ENCODE peak calls at places on chromosome 6, in nine cellular contexts. V is tibial artery; K is heart right ventricle; E is MM.1S; N is hepatocyte; B is neural progenitor cell; I is CD8-positive, alpha-beta T cell; D is HCT116; X is esophagus squamous epithelium. L is an unnamed sample.

GRCh38 chr6:4012826-4013225 is 66.1 kb downstream of the FAM217A start:
- DNase-seq in E (no peak), I (no peak), K (no peak), N (no peak), B (no peak), X (no peak), D (no peak), V (no peak), L (no peak)

GRCh38 chr6:72580281-72580940 is 41.5 kb upstream of the KCNQ5 start:
- DNase-seq in N (peak; percentile 52), B (peak; percentile 36), V (no peak), K (no peak), E (peak; percentile 44), X (no peak), D (peak; percentile 31), I (no peak), L (no peak)

GRCh38 chr6:150072201-150072600 is 3.3 kb upstream of the ULBP3 start:
- DNase-seq in I (peak; percentile 42), B (no peak), X (no peak), D (peak; percentile 90), K (no peak), V (peak; percentile 65), N (peak; percentile 87), E (peak; percentile 12), L (no peak)

GRCh38 chr6:26600759-26601158 is 4.0 kb downstream of the ABT1 start:
- DNase-seq in I (no peak), E (no peak), X (no peak), V (no peak), K (no peak), D (no peak), B (no peak), N (no peak), L (no peak)

GRCh38 chr6:133804263-133804662 is 84.7 kb upstream of the TCF21 start:
- DNase-seq in D (no peak), X (no peak), V (no peak), K (peak; percentile 12), E (no peak), N (no peak), B (no peak), I (no peak), L (peak; percentile 21)

GRCh38 chr6:153449279-153449678 is 318.2 kb upstream of the RGS17 start:
- DNase-seq in E (no peak), D (no peak), I (no peak), V (no peak), N (no peak), X (no peak), B (no peak), K (no peak), L (no peak)

GRCh38 chr6:332671-333070 is 40.4 kb downstream of the DUSP22 start:
- DNase-seq in D (no peak), I (no peak), X (no peak), K (no peak), N (no peak), B (no peak), V (peak; percentile 52), E (no peak), L (peak; percentile 50)

GRCh38 chr6:54291146-54291545 is 17.1 kb upstream of the TINAG start:
- DNase-seq in I (no peak), X (no peak), N (no peak), E (no peak), B (no peak), D (no peak), V (no peak), K (no peak), L (no peak)

GRCh38 chr6:167426620-167427019 is 101.7 kb downstream of the TTLL2 start:
- DNase-seq in K (no peak), E (no peak), B (no peak), I (no peak), N (peak; percentile 26), X (no peak), V (no peak), D (no peak), L (no peak)

GRCh38 chr6:167426074-167426473 is 101.2 kb downstream of the TTLL2 start:
- DNase-seq in B (no peak), I (no peak), D (no peak), X (no peak), K (no peak), V (no peak), N (no peak), E (no peak), L (no peak)

GRCh38 chr6:167424700-167425099 is 99.8 kb downstream of the TTLL2 start:
- DNase-seq in I (no peak), X (no peak), N (no peak), K (no peak), E (no peak), V (no peak), D (no peak), B (no peak), L (no peak)

GRCh38 chr6:167428664-167429063 is 103.8 kb downstream of the TTLL2 start:
- DNase-seq in E (no peak), D (no peak), K (no peak), N (no peak), X (no peak), V (no peak), I (no peak), B (no peak), L (no peak)

DNA sequence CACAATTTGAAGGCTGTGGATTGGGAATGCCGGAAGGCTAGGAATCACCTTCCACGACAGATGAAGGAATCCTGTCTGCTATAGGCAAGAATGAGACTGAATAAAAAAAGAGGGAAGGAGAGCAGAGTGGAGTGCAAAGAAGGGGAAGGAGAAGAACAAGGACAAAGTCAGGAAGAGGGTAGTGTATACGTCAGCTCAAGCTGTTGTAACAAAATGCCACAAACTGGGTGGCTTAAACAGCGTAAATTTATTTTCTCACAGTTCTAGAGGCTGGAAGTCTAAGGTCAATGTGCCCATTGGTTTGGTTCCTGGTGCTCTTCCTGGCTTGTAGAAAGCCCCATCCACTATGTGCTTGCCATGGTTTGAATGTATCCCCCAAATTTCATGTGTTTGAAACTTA is 104.5 kb downstream of the TTLL2 start:
- DNase-seq in X (no peak), E (no peak), D (no peak), I (no peak), K (no peak), V (no peak), B (no peak), N (no peak), L (no peak)
- H3K9me3 ChIP-seq in X (no peaks in the 10 kb centered on the region), E (no peaks in the 10 kb centered on the region), D (no peaks in the 10 kb centered on the region), I (no peaks in the 10 kb centered on the region), K (no peaks in the 10 kb centered on the region), V (no peaks in the 10 kb centered on the region), B (no peaks in the 10 kb centered on the region), N (no peaks in the 10 kb centered on the region), L (no peaks in the 10 kb centered on the region)

GRCh38 chr6:158207452-158207788 is 39.3 kb downstream of the GTF2H5 start:
- DNase-seq in X (no peak), I (no peak), N (peak; percentile 19), E (no peak), V (no peak), B (no peak), D (no peak), K (no peak), L (no peak)

GRCh38 chr6:158208226-158208807 is 40.2 kb downstream of the GTF2H5 start:
- DNase-seq in I (no peak), D (no peak), K (no peak), B (no peak), E (no peak), X (no peak), V (no peak), N (no peak), L (no peak)

GRCh38 chr6:158204616-158205015 is 36.5 kb downstream of the GTF2H5 start:
- DNase-seq in K (no peak), I (no peak), N (no peak), D (no peak), B (no peak), E (no peak), V (no peak), X (no peak), L (no peak)

GRCh38 chr6:158206740-158207451 is 38.7 kb downstream of the GTF2H5 start:
- DNase-seq in D (no peak), K (no peak), B (no peak), X (no peak), V (no peak), I (no peak), N (no peak), E (no peak), L (no peak)

DNA sequence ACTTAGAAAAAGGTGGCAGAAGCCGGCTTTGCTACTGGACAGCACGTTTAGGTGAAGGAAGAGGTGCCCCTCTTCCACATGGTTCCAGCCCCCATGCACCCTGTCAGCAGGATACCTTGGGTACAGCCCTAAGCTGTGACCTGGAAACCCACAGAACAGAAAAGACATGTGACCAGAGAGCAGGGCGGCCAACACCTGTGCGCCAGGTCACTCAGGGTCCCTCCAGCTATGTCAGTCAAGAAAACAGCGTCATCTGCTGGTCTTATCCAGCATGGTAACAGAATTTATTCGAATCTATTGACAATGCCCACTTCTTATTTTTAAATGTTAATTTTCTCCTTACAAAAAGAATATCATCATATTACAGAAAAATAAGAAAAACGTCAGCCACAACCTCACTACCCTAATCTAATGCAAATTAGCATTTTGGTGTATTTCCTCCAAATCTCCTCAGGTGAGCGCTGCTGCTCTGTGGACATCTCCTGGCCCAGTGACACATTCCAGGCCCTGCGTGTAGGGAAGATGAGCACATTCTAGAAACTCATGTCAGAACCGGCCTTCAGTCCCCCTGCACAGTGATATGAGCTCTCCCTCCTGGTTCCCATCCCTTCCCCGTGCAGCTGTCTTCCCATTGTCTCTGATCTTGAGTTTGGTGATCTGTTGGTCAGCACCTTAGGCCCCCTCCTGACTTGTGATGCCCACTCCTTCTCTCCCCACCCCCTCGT is 37.2 kb downstream of the GTF2H5 start:
- DNase-seq in K (no peak), X (no peak), V (no peak), I (no peak), E (peak; percentile 59), D (peak; percentile 8), B (peak; percentile 66), N (peak; percentile 67), L (no peak)
- TF ChIP-seq CTCF in K (no peak), X (no peak), V (peak; percentile 4), I (no peak), E (peak; percentile 67), D (peak; percentile 63), B (peak; percentile 91), N (peak; percentile 49), L (no peak)

DNA sequence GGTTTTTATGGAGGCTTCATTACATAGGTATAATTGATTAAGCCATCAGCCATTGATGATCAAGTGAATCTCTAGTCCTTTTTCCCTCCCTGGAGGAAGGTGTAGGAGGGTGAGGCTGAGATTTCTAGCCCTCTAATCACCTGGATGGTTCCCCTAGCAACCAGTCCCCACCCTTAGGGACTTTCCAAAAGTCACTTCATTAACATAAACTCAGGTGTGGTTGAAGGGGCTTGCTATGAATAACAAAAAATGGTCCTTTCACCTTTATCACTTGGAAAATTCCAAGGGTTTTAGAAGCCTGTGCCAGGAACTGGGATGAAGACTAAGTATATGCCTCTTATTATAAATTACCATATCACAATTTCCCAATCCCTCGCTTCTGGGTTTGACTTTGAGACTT is 40.4 kb downstream of the SMPDL3A start:
- DNase-seq in B (no peak), V (no peak), I (no peak), K (no peak), D (no peak), E (no peak), N (no peak), X (no peak), L (no peak)
- H3K36me3 ChIP-seq in B (no peaks in the 10 kb centered on the region), V (no peaks in the 10 kb centered on the region), I (no peaks in the 10 kb centered on the region), K (no peaks in the 10 kb centered on the region), D (no peaks in the 10 kb centered on the region), E (no peaks in the 10 kb centered on the region), N (no peaks in the 10 kb centered on the region), X (no peaks in the 10 kb centered on the region), L (no peaks in the 10 kb centered on the region)

DNA sequence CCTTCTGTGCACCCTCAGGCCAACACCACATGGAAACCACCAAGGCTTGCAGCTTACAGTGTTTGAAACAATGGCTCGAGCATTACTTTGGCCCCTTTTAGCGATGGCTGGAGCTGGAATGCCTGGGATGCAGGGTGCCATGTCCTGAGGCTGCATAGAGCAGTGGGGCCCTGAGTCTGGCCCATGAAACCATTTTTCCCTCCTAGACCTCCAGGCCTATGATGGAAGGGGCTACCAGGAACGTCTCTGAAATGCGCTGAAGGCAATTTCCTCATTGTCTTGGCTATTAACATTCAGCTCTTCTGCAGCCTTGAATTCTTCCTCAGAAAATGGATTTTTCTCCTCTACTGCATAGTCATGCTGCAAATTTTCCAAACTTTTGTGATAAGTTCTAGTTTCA is 29.9 kb upstream of the SERINC1 start:
- DNase-seq in V (no peak), N (no peak), I (no peak), X (no peak), D (no peak), E (no peak), B (no peak), K (no peak), L (no peak)
- H3K9me3 ChIP-seq in V (peaks cover 38% of the 10 kb centered on the region), N (peaks cover 46% of the 10 kb centered on the region), I (peaks cover 4% of the 10 kb centered on the region), X (peaks cover 61% of the 10 kb centered on the region), D (peaks cover 15% of the 10 kb centered on the region), E (no peaks in the 10 kb centered on the region), B (peaks cover 69% of the 10 kb centered on the region), K (no peaks in the 10 kb centered on the region), L (peaks cover 11% of the 10 kb centered on the region)